ENCODE peak calls at places on chromosomes 2 and 18, in six cellular contexts. D, Y, G, O, H and N are unnamed samples.

GRCh38 chr2:182133195-182133891 is 147.7 kb downstream of the PPP1R1C start:
- DNase-seq in Y (no peak), H (no peak), D (no peak), O (no peak), G (no peak), N (no peak)

GRCh38 chr2:231452799-231453508 is 11.3 kb downstream of the NCL start:
- DNase-seq in G (no peak), Y (peak; percentile 23), D (no peak), H (no peak), O (peak; percentile 70), N (peak; percentile 28)

GRCh38 chr2:233643128-233643527 is 6.9 kb downstream of the UGT1A10 start:
- DNase-seq in O (peak; percentile 71), H (no peak), D (no peak), G (peak; percentile 27), Y (peak; percentile 64), N (no peak)

GRCh38 chr2:144156736-144157645 is 362.9 kb downstream of the ZEB2 start:
- DNase-seq in Y (no peak), G (no peak), H (no peak), D (no peak), O (peak; percentile 40), N (no peak)

GRCh38 chr18:41767960-41768359 is 187.1 kb upstream of the PIK3C3 start:
- DNase-seq in G (no peak), D (no peak), Y (peak; percentile 5), H (no peak), O (peak; percentile 29), N (no peak)

GRCh38 chr2:95277246-95277906 is 3.1 kb downstream of the PROM2 start:
- DNase-seq in D (no peak), G (peak; percentile 23), Y (no peak), O (peak; percentile 65), H (peak; percentile 72), N (no peak)

GRCh38 chr2:100707016-100707947 is 112.7 kb upstream of the NPAS2 start:
- DNase-seq in G (no peak), H (no peak), D (no peak), Y (no peak), O (no peak), N (no peak)

GRCh38 chr2:16584824-16585546 is 80.6 kb downstream of the CYRIA start:
- DNase-seq in G (no peak), O (no peak), Y (no peak), D (no peak), H (no peak), N (no peak)

GRCh38 chr2:28544915-28545589 is 49.2 kb downstream of the PLB1 start:
- DNase-seq in G (no peak), O (no peak), H (no peak), D (no peak), Y (no peak), N (no peak)

GRCh38 chr2:99389371-99389770 is 52.2 kb downstream of the EIF5B start:
- DNase-seq in G (no peak), D (no peak), O (no peak), Y (no peak), H (no peak), N (no peak)

GRCh38 chr2:904243-905024 is 46.2 kb upstream of the SNTG2 start:
- DNase-seq in G (no peak), Y (no peak), D (no peak), H (no peak), O (peak; percentile 30), N (no peak)

GRCh38 chr2:17353268-17353667 is 165.0 kb downstream of the RAD51AP2 start:
- DNase-seq in D (no peak), O (no peak), G (no peak), H (no peak), Y (no peak), N (no peak)

GRCh38 chr2:19574788-19575260 is 216.4 kb upstream of the OSR1 start:
- DNase-seq in D (no peak), H (no peak), O (peak; percentile 18), G (no peak), Y (no peak), N (no peak)

GRCh38 chr2:98777710-98778109 is 46.8 kb upstream of the MGAT4A start:
- DNase-seq in D (no peak), G (no peak), Y (no peak), H (no peak), O (no peak), N (no peak)

GRCh38 chr2:132910432-132910831 is 240.4 kb upstream of the LYPD1 start:
- DNase-seq in D (no peak), Y (no peak), H (no peak), O (no peak), G (no peak), N (no peak)

GRCh38 chr2:117470311-117471095 is 344.0 kb upstream of the DDX18 start:
- DNase-seq in D (peak; percentile 17), Y (peak; percentile 39), G (peak; percentile 6), O (peak; percentile 93), H (peak; percentile 22), N (peak; percentile 46)

GRCh38 chr2:65436825-65437221 is 4.4 kb upstream of the SPRED2 start:
- DNase-seq in H (peak; percentile 43), G (no peak), O (peak; percentile 42), Y (no peak), D (no peak), N (no peak)

GRCh38 chr2:187008111-187008510 is 159.1 kb upstream of the ZSWIM2 start:
- DNase-seq in H (no peak), O (no peak), D (no peak), G (no peak), Y (no peak), N (no peak)

GRCh38 chr2:187001248-187001647 is 152.3 kb upstream of the ZSWIM2 start:
- DNase-seq in O (no peak), Y (no peak), H (no peak), D (no peak), G (no peak), N (no peak)

GRCh38 chr2:187003611-187004010 is 154.6 kb upstream of the ZSWIM2 start:
- DNase-seq in G (no peak), H (no peak), D (no peak), O (no peak), Y (no peak), N (no peak)

GRCh38 chr2:187002242-187002641 is 153.3 kb upstream of the ZSWIM2 start:
- DNase-seq in G (no peak), O (no peak), D (no peak), H (no peak), Y (no peak), N (no peak)

GRCh38 chr2:187003038-187003543 is 154.1 kb upstream of the ZSWIM2 start:
- DNase-seq in O (no peak), G (no peak), H (peak; percentile 57), Y (no peak), D (no peak), N (no peak)
- H3K4me3 ChIP-seq in O (no peak overlapping the region), G (no peak overlapping the region), H (peak overlapping the region; percentile 60), Y (no peak overlapping the region), D (no peak overlapping the region), N (no peak overlapping the region)

GRCh38 chr2:31256611-31257382 is 22.8 kb downstream of the EHD3 start:
- DNase-seq in H (no peak), D (no peak), O (peak; percentile 44), G (no peak), Y (no peak), N (no peak)

GRCh38 chr2:31258351-31258750 is 24.4 kb downstream of the EHD3 start:
- DNase-seq in D (no peak), H (no peak), G (no peak), Y (no peak), O (no peak), N (no peak)

GRCh38 chr2:31263636-31264190 is 29.8 kb downstream of the EHD3 start:
- DNase-seq in D (no peak), G (no peak), H (no peak), O (no peak), Y (no peak), N (no peak)

GRCh38 chr2:31259075-31259474 is 25.1 kb downstream of the EHD3 start:
- DNase-seq in Y (no peak), H (no peak), O (no peak), D (no peak), G (no peak), N (no peak)

DNA sequence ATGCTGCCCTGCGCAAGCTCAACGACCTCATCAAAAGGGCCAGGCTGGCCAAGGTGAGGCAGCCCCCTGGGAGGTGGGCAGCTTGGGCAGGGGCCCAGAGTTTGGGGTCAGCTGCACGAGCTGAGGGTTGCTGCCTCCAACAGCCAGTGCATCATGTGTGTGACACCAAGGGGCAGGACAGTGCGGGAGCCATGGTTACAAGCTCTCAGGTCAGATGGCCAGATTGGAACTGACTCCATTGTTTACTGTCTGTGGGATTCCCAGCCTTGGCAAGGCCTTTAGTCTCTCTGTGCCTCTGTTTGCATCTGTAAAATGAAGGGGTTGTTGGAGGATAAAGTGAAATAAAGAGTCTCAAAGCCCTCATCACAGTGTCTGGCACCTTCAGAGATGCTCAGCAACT is 26.9 kb downstream of the EHD3 start:
- DNase-seq in H (no peak), O (no peak), D (no peak), G (no peak), Y (no peak), N (no peak)
- TF ChIP-seq REST in H (no peak), O (no peak), D (no peak), G (no peak), Y (no peak), N (no peak)

DNA sequence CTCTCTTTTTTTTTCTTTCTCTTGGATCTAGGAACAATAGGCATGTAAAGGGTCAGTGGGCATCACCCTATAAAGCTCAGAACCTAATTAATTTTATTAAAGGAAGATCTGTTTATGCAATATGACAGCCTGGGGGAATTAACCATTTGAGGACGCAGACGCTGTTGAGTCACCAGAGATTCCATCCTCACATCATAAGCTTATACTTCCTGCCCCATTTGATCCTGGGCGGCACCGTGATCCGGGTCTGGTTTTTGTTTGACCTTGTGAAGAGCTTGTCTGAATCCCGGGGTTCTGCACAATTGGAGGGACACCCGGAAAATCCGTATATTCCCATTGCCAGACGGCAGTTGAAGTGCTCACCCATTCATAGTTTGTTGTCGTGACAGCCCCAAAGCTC is 16.8 kb upstream of the BCL11A start:
- DNase-seq in O (peak; percentile 30), Y (no peak), G (no peak), H (no peak), D (no peak), N (no peak)
- H3K4me3 ChIP-seq in O (peak overlapping the region; percentile 71), Y (no peak overlapping the region), G (no peak overlapping the region), H (no peak overlapping the region), D (no peak overlapping the region), N (no peak overlapping the region)

GRCh38 chr18:2846638-2847340 is at the start of gene EMILIN2:
- DNase-seq in Y (no peak), G (no peak), O (peak; percentile 75), D (no peak), H (peak; percentile 70), N (peak; percentile 92)
- TF ChIP-seq REST in Y (no peak), G (no peak), O (no peak), D (no peak), H (no peak), N (no peak)

GRCh38 chr2:179429060-179429471 is 164.4 kb upstream of the SESTD1 start:
- DNase-seq in D (no peak), H (no peak), Y (no peak), G (no peak), O (no peak), N (no peak)
- H3K4me3 ChIP-seq in D (no peak overlapping the region), H (no peak overlapping the region), Y (no peak overlapping the region), G (no peak overlapping the region), O (peak overlapping the region; percentile 4), N (no peak overlapping the region)

GRCh38 chr18:48669991-48670750 is 131.3 kb downstream of the CTIF start:
- DNase-seq in H (no peak), Y (no peak), G (no peak), O (no peak), D (no peak), N (no peak)
- TF ChIP-seq REST in H (no peak), Y (no peak), G (no peak), O (no peak), D (no peak), N (no peak)